ENCODE peak calls at places on chromosomes 3 and 15, in four cellular contexts. One of them, this sample, is unnamed.

GRCh38 chr3:160218141-160218540 is 7.1 kb upstream of the C3orf80 start:
- DNase-seq in naive thymus-derived CD8-positive, alpha-beta T cell: no peak
- DNase-seq in non-pigmented ciliary epithelial cell: no peak
- DNase-seq in CD8-positive, alpha-beta T cell: no peak
- DNase-seq in this sample: no peak

GRCh38 chr15:75024102-75024636 is 779 bp downstream of the PPCDC start:
- DNase-seq in naive thymus-derived CD8-positive, alpha-beta T cell: no peak
- DNase-seq in non-pigmented ciliary epithelial cell: no peak
- DNase-seq in CD8-positive, alpha-beta T cell: no peak
- DNase-seq in this sample: no peak

GRCh38 chr3:197539651-197540051 is 16.1 kb downstream of the BDH1 start:
- DNase-seq in naive thymus-derived CD8-positive, alpha-beta T cell: no peak
- DNase-seq in non-pigmented ciliary epithelial cell: no peak
- DNase-seq in CD8-positive, alpha-beta T cell: no peak
- DNase-seq in this sample: no peak

GRCh38 chr15:28892789-28893610 is 7.2 kb downstream of the APBA2 start:
- DNase-seq in naive thymus-derived CD8-positive, alpha-beta T cell: no peak
- DNase-seq in non-pigmented ciliary epithelial cell: no peak
- DNase-seq in CD8-positive, alpha-beta T cell: no peak
- DNase-seq in this sample: no peak

GRCh38 chr3:66472313-66473134 is 28.3 kb downstream of the LRIG1 start:
- DNase-seq in naive thymus-derived CD8-positive, alpha-beta T cell: no peak
- DNase-seq in non-pigmented ciliary epithelial cell: no peak
- DNase-seq in CD8-positive, alpha-beta T cell: no peak
- DNase-seq in this sample: no peak

GRCh38 chr3:5188419-5189405 is 1.2 kb downstream of the EDEM1 start:
- DNase-seq in naive thymus-derived CD8-positive, alpha-beta T cell: peak
- DNase-seq in non-pigmented ciliary epithelial cell: no peak
- DNase-seq in CD8-positive, alpha-beta T cell: peak
- DNase-seq in this sample: no peak

GRCh38 chr15:68578960-68579935 is at the start of gene CORO2B:
- DNase-seq in naive thymus-derived CD8-positive, alpha-beta T cell: no peak
- DNase-seq in non-pigmented ciliary epithelial cell: no peak
- DNase-seq in CD8-positive, alpha-beta T cell: no peak
- DNase-seq in this sample: peak

GRCh38 chr15:55587321-55588069 is 650 bp downstream of the PYGO1 start:
- DNase-seq in naive thymus-derived CD8-positive, alpha-beta T cell: peak
- DNase-seq in non-pigmented ciliary epithelial cell: no peak
- DNase-seq in CD8-positive, alpha-beta T cell: no peak
- DNase-seq in this sample: no peak

GRCh38 chr3:151537751-151538150 is 76.9 kb upstream of the IGSF10 start:
- DNase-seq in naive thymus-derived CD8-positive, alpha-beta T cell: no peak
- DNase-seq in non-pigmented ciliary epithelial cell: peak
- DNase-seq in CD8-positive, alpha-beta T cell: no peak
- DNase-seq in this sample: no peak

GRCh38 chr3:115236496-115236895 is 89.4 kb upstream of the ZBTB20 start:
- DNase-seq in naive thymus-derived CD8-positive, alpha-beta T cell: no peak
- DNase-seq in non-pigmented ciliary epithelial cell: no peak
- DNase-seq in CD8-positive, alpha-beta T cell: no peak
- DNase-seq in this sample: no peak

GRCh38 chr3:159785276-159785675 is 203.4 kb upstream of the IL12A start:
- DNase-seq in naive thymus-derived CD8-positive, alpha-beta T cell: no peak
- DNase-seq in non-pigmented ciliary epithelial cell: no peak
- DNase-seq in CD8-positive, alpha-beta T cell: no peak
- DNase-seq in this sample: no peak

GRCh38 chr15:76979996-76980520 is 14.9 kb upstream of the PSTPIP1 start:
- DNase-seq in naive thymus-derived CD8-positive, alpha-beta T cell: no peak
- DNase-seq in non-pigmented ciliary epithelial cell: no peak
- DNase-seq in CD8-positive, alpha-beta T cell: no peak
- DNase-seq in this sample: no peak

GRCh38 chr3:46672349-46672695 is 21.2 kb downstream of the ALS2CL start:
- DNase-seq in naive thymus-derived CD8-positive, alpha-beta T cell: no peak
- DNase-seq in non-pigmented ciliary epithelial cell: no peak
- DNase-seq in CD8-positive, alpha-beta T cell: no peak
- DNase-seq in this sample: no peak

GRCh38 chr3:156675744-156676466 is 1.5 kb downstream of the TIPARP start:
- DNase-seq in naive thymus-derived CD8-positive, alpha-beta T cell: peak
- DNase-seq in non-pigmented ciliary epithelial cell: peak
- DNase-seq in CD8-positive, alpha-beta T cell: peak
- DNase-seq in this sample: no peak

GRCh38 chr3:101351834-101352233 is 31.5 kb upstream of the IMPG2 start:
- DNase-seq in naive thymus-derived CD8-positive, alpha-beta T cell: no peak
- DNase-seq in non-pigmented ciliary epithelial cell: no peak
- DNase-seq in CD8-positive, alpha-beta T cell: no peak
- DNase-seq in this sample: no peak

GRCh38 chr3:16900779-16901440 is 16.2 kb downstream of the PLCL2 start:
- DNase-seq in naive thymus-derived CD8-positive, alpha-beta T cell: no peak
- DNase-seq in non-pigmented ciliary epithelial cell: no peak
- DNase-seq in CD8-positive, alpha-beta T cell: no peak
- DNase-seq in this sample: no peak